ENCODE peak calls at places on chromosomes 4 and X, in five cellular contexts. One of them, this sample, is unnamed. For H3K4me1, the result is how much of the 10 kb centered on the place peaks cover.

GRCh38 chr4:114208747-114209146 is 229.3 kb upstream of the ARSJ start:
- DNase-seq in heart left ventricle: no peak
- DNase-seq in gastrocnemius medialis: no peak
- DNase-seq in esophagus squamous epithelium: no peak
- DNase-seq in uterus: no peak
- DNase-seq in this sample: no peak

GRCh38 chrX:18173494-18174180 is 47.0 kb downstream of the BEND2 start:
- DNase-seq in heart left ventricle: peak
- DNase-seq in gastrocnemius medialis: peak
- DNase-seq in esophagus squamous epithelium: no peak
- DNase-seq in uterus: no peak
- DNase-seq in this sample: no peak

GRCh38 chr4:2825740-2826139 is 17.9 kb upstream of the ADD1 start:
- DNase-seq in heart left ventricle: peak
- DNase-seq in gastrocnemius medialis: peak
- DNase-seq in esophagus squamous epithelium: no peak
- DNase-seq in uterus: no peak
- DNase-seq in this sample: peak

GRCh38 chr4:128384765-128385164 is 97.2 kb upstream of the PGRMC2 start:
- DNase-seq in heart left ventricle: no peak
- DNase-seq in gastrocnemius medialis: no peak
- DNase-seq in esophagus squamous epithelium: no peak
- DNase-seq in uterus: no peak
- DNase-seq in this sample: no peak

GRCh38 chr4:106201373-106201772 is 114.6 kb downstream of the TBCK start:
- DNase-seq in heart left ventricle: no peak
- DNase-seq in gastrocnemius medialis: no peak
- DNase-seq in esophagus squamous epithelium: no peak
- DNase-seq in uterus: no peak
- DNase-seq in this sample: no peak

GRCh38 chr4:18689308-18689915 is 667.9 kb upstream of the LCORL start:
- DNase-seq in heart left ventricle: no peak
- DNase-seq in gastrocnemius medialis: peak
- DNase-seq in esophagus squamous epithelium: no peak
- DNase-seq in uterus: peak
- DNase-seq in this sample: no peak

GRCh38 chr4:165288639-165289428 is 38.6 kb upstream of the MSMO1 start:
- DNase-seq in heart left ventricle: no peak
- DNase-seq in gastrocnemius medialis: no peak
- DNase-seq in esophagus squamous epithelium: no peak
- DNase-seq in uterus: no peak
- DNase-seq in this sample: no peak

GRCh38 chrX:4809571-4809970 is 1096.1 kb upstream of the PRKX start:
- DNase-seq in heart left ventricle: no peak
- DNase-seq in gastrocnemius medialis: no peak
- DNase-seq in esophagus squamous epithelium: no peak
- DNase-seq in uterus: no peak
- DNase-seq in this sample: no peak

GRCh38 chr4:156251373-156252065 is 297.9 kb upstream of the CTSO start:
- DNase-seq in heart left ventricle: no peak
- DNase-seq in gastrocnemius medialis: no peak
- DNase-seq in esophagus squamous epithelium: no peak
- DNase-seq in uterus: no peak
- DNase-seq in this sample: no peak

GRCh38 chrX:76555816-76556215 is 128.3 kb downstream of the MAGEE1 start:
- DNase-seq in heart left ventricle: no peak
- DNase-seq in gastrocnemius medialis: no peak
- DNase-seq in esophagus squamous epithelium: no peak
- DNase-seq in uterus: no peak
- DNase-seq in this sample: no peak

GRCh38 chrX:54811301-54811885 is 3.8 kb downstream of the MAGED2 start:
- DNase-seq in heart left ventricle: no peak
- DNase-seq in gastrocnemius medialis: no peak
- DNase-seq in esophagus squamous epithelium: no peak
- DNase-seq in uterus: no peak
- DNase-seq in this sample: no peak

GRCh38 chrX:150205011-150205410 is 158.1 kb upstream of the MAMLD1 start:
- DNase-seq in heart left ventricle: no peak
- DNase-seq in gastrocnemius medialis: peak
- DNase-seq in esophagus squamous epithelium: no peak
- DNase-seq in uterus: no peak
- DNase-seq in this sample: no peak

GRCh38 chr4:6986781-6987565 is 56.2 kb upstream of the TADA2B start:
- DNase-seq in heart left ventricle: peak
- DNase-seq in gastrocnemius medialis: peak
- DNase-seq in esophagus squamous epithelium: peak
- DNase-seq in uterus: peak
- DNase-seq in this sample: peak
- TF ChIP-seq POLR2A in heart left ventricle: peak
- TF ChIP-seq POLR2A in gastrocnemius medialis: peak
- TF ChIP-seq POLR2A in esophagus squamous epithelium: peak
- TF ChIP-seq POLR2A in uterus: peak
- TF ChIP-seq POLR2A in this sample: peak

DNA sequence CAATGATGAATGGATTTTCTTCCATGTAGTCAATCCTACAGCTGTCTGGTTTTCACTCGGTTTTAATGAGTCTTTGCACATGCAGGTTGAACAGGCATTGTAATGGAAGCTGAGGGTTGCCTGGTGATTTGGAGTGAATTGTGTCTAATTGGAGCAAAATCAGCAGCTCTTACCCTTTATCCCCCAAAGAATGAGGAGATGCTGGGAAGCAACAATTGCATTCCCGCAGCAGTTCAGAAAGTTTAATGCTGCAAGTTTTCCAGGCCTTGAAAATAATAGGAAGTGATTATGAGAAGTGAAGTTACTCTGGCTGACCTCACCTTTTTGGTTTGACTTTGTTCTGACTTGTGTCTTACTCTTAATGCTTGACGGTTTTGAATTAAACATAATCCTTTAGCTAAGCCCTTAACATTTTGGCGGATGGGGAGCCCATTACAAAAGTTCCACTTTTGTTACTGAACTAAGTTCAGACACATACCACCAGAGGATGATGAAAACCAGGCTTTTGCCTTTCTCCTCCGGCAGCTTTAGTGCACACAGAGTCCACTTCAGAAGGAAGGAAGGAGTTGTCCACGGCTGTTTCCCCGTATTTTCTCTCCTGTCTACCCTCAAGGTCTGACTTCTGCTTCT is 78.8 kb upstream of the TBC1D9 start:
- DNase-seq in heart left ventricle: no peak
- DNase-seq in gastrocnemius medialis: no peak
- DNase-seq in esophagus squamous epithelium: no peak
- DNase-seq in uterus: no peak
- DNase-seq in this sample: no peak
- H3K4me1 ChIP-seq in heart left ventricle: under half
- H3K4me1 ChIP-seq in gastrocnemius medialis: under half
- H3K4me1 ChIP-seq in esophagus squamous epithelium: half or more
- H3K4me1 ChIP-seq in uterus: under half
- H3K4me1 ChIP-seq in this sample: under half

DNA sequence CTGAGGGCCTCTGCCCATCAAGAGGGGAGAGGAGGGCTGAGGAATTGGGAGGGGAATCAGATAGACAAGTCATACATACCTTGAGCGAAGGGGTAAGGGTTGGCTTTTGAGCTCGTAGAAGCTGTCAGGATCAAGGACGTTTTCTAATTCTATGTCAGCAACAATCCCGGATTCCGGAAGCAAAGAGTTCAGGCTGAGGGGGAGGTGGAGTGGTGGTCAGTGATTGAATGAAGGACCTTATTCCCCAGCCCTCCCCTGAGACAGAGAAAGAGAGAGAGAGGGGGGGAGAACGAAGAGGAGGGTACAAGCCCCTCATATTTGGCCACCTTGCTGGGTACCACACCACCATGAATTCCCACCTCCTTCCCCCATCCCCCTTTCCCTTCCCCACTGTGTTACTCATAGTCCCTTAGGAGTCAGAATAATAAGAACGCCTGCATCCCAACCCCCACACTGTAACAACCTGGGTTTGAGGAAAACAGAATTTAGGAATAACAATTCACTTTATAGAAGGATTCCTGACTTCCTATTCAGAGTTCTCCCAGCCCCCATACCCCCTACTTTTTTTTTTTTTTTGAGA is 2.7 kb downstream of the TFE3 start:
- DNase-seq in heart left ventricle: no peak
- DNase-seq in gastrocnemius medialis: no peak
- DNase-seq in esophagus squamous epithelium: no peak
- DNase-seq in uterus: no peak
- DNase-seq in this sample: no peak
- H3K27ac ChIP-seq in heart left ventricle: peak
- H3K27ac ChIP-seq in gastrocnemius medialis: peak
- H3K27ac ChIP-seq in esophagus squamous epithelium: peak
- H3K27ac ChIP-seq in uterus: peak
- H3K27ac ChIP-seq in this sample: peak

GRCh38 chr4:138241281-138242075 is 671 bp downstream of the SLC7A11 start:
- DNase-seq in heart left ventricle: no peak
- DNase-seq in gastrocnemius medialis: no peak
- DNase-seq in esophagus squamous epithelium: no peak
- DNase-seq in uterus: no peak
- DNase-seq in this sample: no peak

GRCh38 chr4:138243369-138243768 is 1.2 kb upstream of the SLC7A11 start:
- DNase-seq in heart left ventricle: no peak
- DNase-seq in gastrocnemius medialis: no peak
- DNase-seq in esophagus squamous epithelium: no peak
- DNase-seq in uterus: no peak
- DNase-seq in this sample: no peak

GRCh38 chr4:138239496-138239895 is 2.7 kb downstream of the SLC7A11 start:
- DNase-seq in heart left ventricle: no peak
- DNase-seq in gastrocnemius medialis: no peak
- DNase-seq in esophagus squamous epithelium: no peak
- DNase-seq in uterus: no peak
- DNase-seq in this sample: no peak

GRCh38 chr4:138242830-138243149 is 641 bp upstream of the SLC7A11 start:
- DNase-seq in heart left ventricle: no peak
- DNase-seq in gastrocnemius medialis: no peak
- DNase-seq in esophagus squamous epithelium: no peak
- DNase-seq in uterus: no peak
- DNase-seq in this sample: no peak

GRCh38 chr4:138242076-138242829 is at the start of gene SLC7A11:
- DNase-seq in heart left ventricle: no peak
- DNase-seq in gastrocnemius medialis: peak
- DNase-seq in esophagus squamous epithelium: peak
- DNase-seq in uterus: peak
- DNase-seq in this sample: no peak
- TF ChIP-seq POLR2A in heart left ventricle: no peak
- TF ChIP-seq POLR2A in gastrocnemius medialis: no peak
- TF ChIP-seq POLR2A in esophagus squamous epithelium: peak
- TF ChIP-seq POLR2A in uterus: no peak
- TF ChIP-seq POLR2A in this sample: no peak

GRCh38 chrX:107734646-107735045 is 40.9 kb downstream of the TSC22D3 start:
- DNase-seq in heart left ventricle: no peak
- DNase-seq in gastrocnemius medialis: no peak
- DNase-seq in esophagus squamous epithelium: no peak
- DNase-seq in uterus: no peak
- DNase-seq in this sample: no peak

GRCh38 chrX:107731831-107732502 is 43.6 kb downstream of the TSC22D3 start:
- DNase-seq in heart left ventricle: peak
- DNase-seq in gastrocnemius medialis: peak
- DNase-seq in esophagus squamous epithelium: peak
- DNase-seq in uterus: peak
- DNase-seq in this sample: peak

GRCh38 chrX:107736781-107737531 is 38.6 kb downstream of the TSC22D3 start:
- DNase-seq in heart left ventricle: peak
- DNase-seq in gastrocnemius medialis: no peak
- DNase-seq in esophagus squamous epithelium: no peak
- DNase-seq in uterus: no peak
- DNase-seq in this sample: no peak

GRCh38 chrX:107730991-107731766 is 44.4 kb downstream of the TSC22D3 start:
- DNase-seq in heart left ventricle: no peak
- DNase-seq in gastrocnemius medialis: no peak
- DNase-seq in esophagus squamous epithelium: no peak
- DNase-seq in uterus: no peak
- DNase-seq in this sample: no peak

DNA sequence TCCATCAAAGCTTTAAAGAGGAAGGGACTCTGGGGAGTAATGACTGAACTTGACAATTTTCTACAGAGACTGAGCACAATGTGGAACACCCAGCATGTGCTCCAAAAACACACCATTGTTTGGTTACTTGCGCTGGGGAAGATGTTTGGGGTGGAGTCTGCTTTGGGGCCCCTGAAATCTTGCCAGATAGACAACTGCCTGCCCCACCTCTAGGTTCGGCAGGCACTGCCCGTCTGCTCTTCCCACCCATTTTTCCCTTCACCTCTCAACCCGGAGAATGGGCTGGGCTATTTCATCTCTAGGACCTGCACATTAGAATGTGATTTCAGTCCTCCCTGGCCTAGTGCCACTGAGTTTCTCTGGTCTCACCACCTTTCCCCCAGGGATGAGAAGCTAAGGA is 41.9 kb downstream of the TSC22D3 start:
- DNase-seq in heart left ventricle: no peak
- DNase-seq in gastrocnemius medialis: no peak
- DNase-seq in esophagus squamous epithelium: no peak
- DNase-seq in uterus: no peak
- DNase-seq in this sample: no peak
- H3K4me1 ChIP-seq in heart left ventricle: under half
- H3K4me1 ChIP-seq in gastrocnemius medialis: half or more
- H3K4me1 ChIP-seq in esophagus squamous epithelium: half or more
- H3K4me1 ChIP-seq in uterus: under half
- H3K4me1 ChIP-seq in this sample: under half

DNA sequence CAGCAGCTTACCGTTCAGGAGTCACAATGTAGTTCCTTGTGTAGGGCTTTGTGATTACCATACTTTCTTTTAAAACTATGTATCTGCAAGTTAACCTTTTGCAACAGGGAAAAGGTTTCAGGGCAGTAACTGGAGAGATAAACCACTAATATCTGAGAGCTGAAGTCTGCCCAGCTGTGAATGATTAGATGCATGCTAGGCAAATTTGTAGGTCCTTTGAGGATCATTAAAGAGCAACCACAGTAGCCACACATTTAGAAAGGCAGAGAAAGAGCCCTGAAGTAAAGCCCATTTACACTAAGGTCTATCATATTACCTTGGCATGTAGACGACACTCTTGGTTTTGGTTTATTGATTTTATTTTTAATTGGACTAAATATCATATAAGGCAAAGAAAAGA is 60.0 kb downstream of the ATP8A1 start:
- DNase-seq in heart left ventricle: no peak
- DNase-seq in gastrocnemius medialis: no peak
- DNase-seq in esophagus squamous epithelium: no peak
- DNase-seq in uterus: no peak
- DNase-seq in this sample: no peak
- H3K27ac ChIP-seq in heart left ventricle: no peak
- H3K27ac ChIP-seq in gastrocnemius medialis: no peak
- H3K27ac ChIP-seq in esophagus squamous epithelium: no peak
- H3K27ac ChIP-seq in uterus: no peak
- H3K27ac ChIP-seq in this sample: no peak

DNA sequence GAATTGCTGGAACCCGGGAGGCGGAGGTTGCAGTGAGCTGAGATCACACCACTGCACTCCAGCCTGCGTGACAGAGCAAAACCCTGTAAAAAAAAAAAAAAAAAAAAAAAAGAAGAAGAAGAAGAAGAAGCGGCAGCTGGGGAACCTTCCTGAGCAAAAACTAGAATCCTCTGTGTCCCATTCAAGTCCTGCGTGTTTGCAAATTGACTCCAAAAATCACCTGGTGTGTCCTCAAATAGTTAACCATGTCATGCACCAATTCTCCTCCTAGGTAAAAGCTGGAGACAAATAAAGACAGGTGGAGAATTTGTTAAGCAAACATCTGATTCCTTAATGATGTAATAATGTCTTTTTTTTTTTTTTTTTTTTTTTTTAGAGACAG is 31.9 kb upstream of the ASMTL start:
- DNase-seq in heart left ventricle: no peak
- DNase-seq in gastrocnemius medialis: no peak
- DNase-seq in esophagus squamous epithelium: no peak
- DNase-seq in uterus: no peak
- DNase-seq in this sample: no peak
- TF ChIP-seq POLR2A in heart left ventricle: no peak
- TF ChIP-seq POLR2A in gastrocnemius medialis: no peak
- TF ChIP-seq POLR2A in esophagus squamous epithelium: no peak
- TF ChIP-seq POLR2A in uterus: no peak
- TF ChIP-seq POLR2A in this sample: no peak

GRCh38 chr4:102778720-102779119 is 18.0 kb upstream of the MANBA start:
- DNase-seq in heart left ventricle: no peak
- DNase-seq in gastrocnemius medialis: no peak
- DNase-seq in esophagus squamous epithelium: no peak
- DNase-seq in uterus: no peak
- DNase-seq in this sample: no peak
- H3K4me1 ChIP-seq in heart left ventricle: under half
- H3K4me1 ChIP-seq in gastrocnemius medialis: under half
- H3K4me1 ChIP-seq in esophagus squamous epithelium: under half
- H3K4me1 ChIP-seq in uterus: under half
- H3K4me1 ChIP-seq in this sample: under half

This sample was measured in ovary.